ENCODE peak calls at places on chromosomes 5 and 9, in nine cellular contexts. L is BJ; Y is stimulated activated CD8-positive, alpha-beta memory T cell treated with anti-CD3 and anti-CD28 coated beads, Interleukin-4, amount 100 ng/mL, for 1 hour; M is astrocyte of the spinal cord; F is activated CD4-positive, alpha-beta T cell treated with anti-CD3 and anti-CD28 coated beads, Interleukin-2, amount 50 U/mL, for 1 hour; K is fibroblast of mammary gland; U is amygdala; C is NCI-H1092 treated with DMSO at 0.1 percent for 48 hours; D is SK-MEL-5. G is an unnamed sample.
A peak's percentile ranks its signal among the peaks of the same experiment; 100 is the strongest.

GRCh38 chr5:149414405-149415244 is 35.5 kb upstream of the IL17B start:
- DNase-seq in L (no peak), Y (no peak), M (peak; percentile 67), F (no peak), K (peak; percentile 90), U (no peak), C (no peak), D (peak; percentile 17), G (no peak)

GRCh38 chr5:164048527-164048926 is 543.1 kb downstream of the MAT2B start:
- DNase-seq in L (no peak), Y (no peak), M (peak; percentile 20), F (no peak), K (peak; percentile 25), U (no peak), C (no peak), D (peak; percentile 51), G (no peak)

GRCh38 chr9:9949948-9950347 is 662.9 kb downstream of the PTPRD start:
- DNase-seq in L (no peak), Y (no peak), M (no peak), F (no peak), K (no peak), U (no peak), C (no peak), D (no peak), G (no peak)

GRCh38 chr5:57032151-57032551 is 80.2 kb upstream of the MIER3 start:
- DNase-seq in L (no peak), Y (no peak), M (no peak), F (no peak), K (no peak), U (no peak), C (no peak), D (peak; percentile 49), G (no peak)

GRCh38 chr9:98900725-98901124 is 43.0 kb upstream of the COL15A1 start:
- DNase-seq in L (no peak), Y (no peak), M (no peak), F (no peak), K (peak; percentile 30), U (no peak), C (no peak), D (no peak), G (no peak)

GRCh38 chr5:142316051-142316450 is 8.8 kb downstream of the SPRY4 start:
- DNase-seq in L (no peak), Y (no peak), M (peak; percentile 79), F (no peak), K (peak; percentile 57), U (no peak), C (peak; percentile 87), D (peak; percentile 66), G (no peak)

GRCh38 chr5:154784856-154785255 is 29.7 kb downstream of the LARP1 start:
- DNase-seq in L (no peak), Y (no peak), M (no peak), F (no peak), K (no peak), U (no peak), C (no peak), D (peak; percentile 53), G (no peak)

GRCh38 chr5:17316973-17317459 is 99.6 kb downstream of the BASP1 start:
- DNase-seq in L (no peak), Y (no peak), M (peak; percentile 66), F (no peak), K (peak; percentile 52), U (no peak), C (no peak), D (no peak), G (no peak)

GRCh38 chr9:18115131-18115530 is 358.8 kb upstream of the ADAMTSL1 start:
- DNase-seq in L (no peak), Y (no peak), M (no peak), F (no peak), K (peak; percentile 33), U (no peak), C (no peak), D (no peak), G (no peak)

GRCh38 chr5:41896230-41896629 is 7.9 kb upstream of the RIMOC1 start:
- DNase-seq in L (no peak), Y (no peak), M (no peak), F (no peak), K (no peak), U (no peak), C (no peak), D (no peak), G (no peak)

GRCh38 chr9:24436761-24437160 is 108.9 kb downstream of the IZUMO3 start:
- DNase-seq in L (no peak), Y (no peak), M (no peak), F (no peak), K (no peak), U (no peak), C (no peak), D (no peak), G (no peak)

GRCh38 chr9:137168907-137169763 is 716 bp downstream of the LRRC26 start:
- DNase-seq in L (no peak), Y (no peak), M (peak; percentile 17), F (no peak), K (peak; percentile 30), U (no peak), C (peak; percentile 82), D (peak; percentile 30), G (no peak)

GRCh38 chr5:108418172-108418571 is 36.3 kb upstream of the FBXL17 start:
- DNase-seq in L (no peak), Y (no peak), M (no peak), F (no peak), K (no peak), U (no peak), C (no peak), D (no peak), G (no peak)

GRCh38 chr5:3201941-3202340 is 393.7 kb upstream of the IRX1 start:
- DNase-seq in L (no peak), Y (no peak), M (no peak), F (no peak), K (no peak), U (no peak), C (no peak), D (no peak), G (no peak)

GRCh38 chr5:171826132-171826531 is 40.5 kb downstream of the SMIM23 start:
- DNase-seq in L (no peak), Y (no peak), M (no peak), F (no peak), K (peak; percentile 16), U (no peak), C (no peak), D (no peak), G (no peak)

GRCh38 chr9:121954477-121955175 is 138.5 kb downstream of the TTLL11 start:
- DNase-seq in L (no peak), Y (no peak), M (peak; percentile 83), F (no peak), K (peak; percentile 87), U (no peak), C (no peak), D (no peak), G (no peak)

GRCh38 chr9:19030899-19031298 is 2.1 kb downstream of the SAXO1 start:
- DNase-seq in L (no peak), Y (no peak), M (no peak), F (no peak), K (no peak), U (no peak), C (no peak), D (no peak), G (no peak)

GRCh38 chr9:37920471-37921167 is 16.7 kb upstream of the SLC25A51 start:
- DNase-seq in L (no peak), Y (no peak), M (no peak), F (no peak), K (no peak), U (no peak), C (no peak), D (peak; percentile 36), G (no peak)

GRCh38 chr5:21711854-21712752 is 1141.0 kb downstream of the CDH12 start:
- DNase-seq in L (no peak), Y (no peak), M (no peak), F (no peak), K (peak; percentile 36), U (no peak), C (no peak), D (no peak), G (no peak)

GRCh38 chr9:74322661-74323314 is 174.3 kb upstream of the RORB start:
- DNase-seq in L (no peak), Y (no peak), M (no peak), F (no peak), K (no peak), U (no peak), C (no peak), D (no peak), G (no peak)

GRCh38 chr5:54360925-54361662 is 50.7 kb upstream of the ARL15 start:
- DNase-seq in L (no peak), Y (no peak), M (no peak), F (no peak), K (peak; percentile 35), U (no peak), C (no peak), D (no peak), G (no peak)

GRCh38 chr9:33718987-33719386 is 76.4 kb upstream of the PRSS3 start:
- DNase-seq in L (no peak), Y (no peak), M (no peak), F (no peak), K (peak; percentile 30), U (no peak), C (no peak), D (no peak), G (no peak)

GRCh38 chr5:54516051-54516645 is 1.4 kb upstream of the SNX18 start:
- DNase-seq in L (no peak), Y (no peak), M (peak; percentile 50), F (no peak), K (no peak), U (no peak), C (no peak), D (no peak), G (no peak)

GRCh38 chr5:104569621-104570020 is 1007.0 kb upstream of the NUDT12 start:
- DNase-seq in L (no peak), Y (no peak), M (no peak), F (no peak), K (no peak), U (no peak), C (no peak), D (no peak), G (no peak)